ENCODE peak calls at places on chromosomes 13 and 19, in five cellular contexts. One of them, this sample, is unnamed. For H3K4me1, the result is how much of the 10 kb centered on the place peaks cover.

GRCh38 chr19:14174883-14175282 is 31.1 kb downstream of the ADGRL1 start:
- DNase-seq in thoracic aorta: no peak
- DNase-seq in psoas muscle: no peak
- DNase-seq in tibial artery: no peak
- DNase-seq in heart right ventricle: no peak
- DNase-seq in this sample: no peak

GRCh38 chr19:48737360-48737998 is 2.9 kb downstream of the RASIP1 start:
- DNase-seq in thoracic aorta: no peak
- DNase-seq in psoas muscle: no peak
- DNase-seq in tibial artery: no peak
- DNase-seq in heart right ventricle: no peak
- DNase-seq in this sample: no peak

GRCh38 chr13:110391273-110391672 is 84.2 kb downstream of the COL4A2 start:
- DNase-seq in thoracic aorta: no peak
- DNase-seq in psoas muscle: no peak
- DNase-seq in tibial artery: no peak
- DNase-seq in heart right ventricle: no peak
- DNase-seq in this sample: no peak

GRCh38 chr13:83798731-83799130 is 83.5 kb downstream of the SLITRK1 start:
- DNase-seq in thoracic aorta: no peak
- DNase-seq in psoas muscle: no peak
- DNase-seq in tibial artery: no peak
- DNase-seq in heart right ventricle: no peak
- DNase-seq in this sample: no peak

GRCh38 chr19:13965377-13965896 is 13.1 kb downstream of the DCAF15 start:
- DNase-seq in thoracic aorta: no peak
- DNase-seq in psoas muscle: no peak
- DNase-seq in tibial artery: no peak
- DNase-seq in heart right ventricle: no peak
- DNase-seq in this sample: no peak

GRCh38 chr13:35876601-35877000 is 254.6 kb downstream of the DCLK1 start:
- DNase-seq in thoracic aorta: no peak
- DNase-seq in psoas muscle: no peak
- DNase-seq in tibial artery: no peak
- DNase-seq in heart right ventricle: no peak
- DNase-seq in this sample: no peak

GRCh38 chr19:3098141-3098514 is 4.0 kb downstream of the GNA11 start:
- DNase-seq in thoracic aorta: no peak
- DNase-seq in psoas muscle: peak
- DNase-seq in tibial artery: no peak
- DNase-seq in heart right ventricle: peak
- DNase-seq in this sample: no peak

GRCh38 chr13:72839831-72840426 is 58.0 kb downstream of the PIBF1 start:
- DNase-seq in thoracic aorta: no peak
- DNase-seq in psoas muscle: peak
- DNase-seq in tibial artery: no peak
- DNase-seq in heart right ventricle: no peak
- DNase-seq in this sample: no peak

GRCh38 chr13:42155251-42155650 is 106.8 kb downstream of the DGKH start:
- DNase-seq in thoracic aorta: no peak
- DNase-seq in psoas muscle: no peak
- DNase-seq in tibial artery: no peak
- DNase-seq in heart right ventricle: no peak
- DNase-seq in this sample: no peak

GRCh38 chr19:44626067-44626624 is 12.8 kb downstream of the IGSF23 start:
- DNase-seq in thoracic aorta: no peak
- DNase-seq in psoas muscle: no peak
- DNase-seq in tibial artery: no peak
- DNase-seq in heart right ventricle: no peak
- DNase-seq in this sample: no peak

GRCh38 chr13:49376121-49376520 is 67.7 kb downstream of the CAB39L start:
- DNase-seq in thoracic aorta: no peak
- DNase-seq in psoas muscle: no peak
- DNase-seq in tibial artery: no peak
- DNase-seq in heart right ventricle: no peak
- DNase-seq in this sample: no peak

GRCh38 chr13:113061796-113062425 is 43.7 kb upstream of the F7 start:
- DNase-seq in thoracic aorta: no peak
- DNase-seq in psoas muscle: peak
- DNase-seq in tibial artery: no peak
- DNase-seq in heart right ventricle: no peak
- DNase-seq in this sample: no peak

GRCh38 chr13:64925284-64925683 is 2304.9 kb downstream of the PCDH9 start:
- DNase-seq in thoracic aorta: no peak
- DNase-seq in psoas muscle: no peak
- DNase-seq in tibial artery: no peak
- DNase-seq in heart right ventricle: no peak
- DNase-seq in this sample: no peak

GRCh38 chr19:18044825-18045304 is 36.9 kb downstream of the ARRDC2 start:
- DNase-seq in thoracic aorta: no peak
- DNase-seq in psoas muscle: peak
- DNase-seq in tibial artery: peak
- DNase-seq in heart right ventricle: peak
- DNase-seq in this sample: peak

GRCh38 chr13:75305057-75305456 is 176.9 kb downstream of the TBC1D4 start:
- DNase-seq in thoracic aorta: no peak
- DNase-seq in psoas muscle: no peak
- DNase-seq in tibial artery: no peak
- DNase-seq in heart right ventricle: no peak
- DNase-seq in this sample: no peak

GRCh38 chr19:18854982-18855381 is 23.2 kb downstream of the UPF1 start:
- DNase-seq in thoracic aorta: no peak
- DNase-seq in psoas muscle: no peak
- DNase-seq in tibial artery: no peak
- DNase-seq in heart right ventricle: no peak
- DNase-seq in this sample: no peak

GRCh38 chr13:39776439-39776838 is 121.0 kb downstream of the COG6 start:
- DNase-seq in thoracic aorta: no peak
- DNase-seq in psoas muscle: no peak
- DNase-seq in tibial artery: no peak
- DNase-seq in heart right ventricle: no peak
- DNase-seq in this sample: no peak

GRCh38 chr19:449916-450315 is 10.9 kb downstream of the SHC2 start:
- DNase-seq in thoracic aorta: no peak
- DNase-seq in psoas muscle: no peak
- DNase-seq in tibial artery: no peak
- DNase-seq in heart right ventricle: no peak
- DNase-seq in this sample: no peak

GRCh38 chr19:46471116-46471733 is at the start of gene PNMA8A:
- DNase-seq in thoracic aorta: peak
- DNase-seq in psoas muscle: peak
- DNase-seq in tibial artery: peak
- DNase-seq in heart right ventricle: peak
- DNase-seq in this sample: peak

GRCh38 chr19:18306209-18306902 is 16.5 kb downstream of the LSM4 start:
- DNase-seq in thoracic aorta: no peak
- DNase-seq in psoas muscle: no peak
- DNase-seq in tibial artery: no peak
- DNase-seq in heart right ventricle: no peak
- DNase-seq in this sample: no peak

GRCh38 chr19:57241181-57241580 is 749 bp downstream of the ZNF805 start:
- DNase-seq in thoracic aorta: no peak
- DNase-seq in psoas muscle: no peak
- DNase-seq in tibial artery: no peak
- DNase-seq in heart right ventricle: no peak
- DNase-seq in this sample: peak

GRCh38 chr19:57720878-57721277 is 6.5 kb downstream of the ZNF671 start:
- DNase-seq in thoracic aorta: no peak
- DNase-seq in psoas muscle: no peak
- DNase-seq in tibial artery: no peak
- DNase-seq in heart right ventricle: no peak
- DNase-seq in this sample: no peak

GRCh38 chr19:20928371-20928770 is 5.3 kb downstream of the ZNF85 start:
- DNase-seq in thoracic aorta: no peak
- DNase-seq in psoas muscle: no peak
- DNase-seq in tibial artery: no peak
- DNase-seq in heart right ventricle: no peak
- DNase-seq in this sample: no peak

GRCh38 chr13:27372896-27373295 is 51.5 kb upstream of the GTF3A start:
- DNase-seq in thoracic aorta: no peak
- DNase-seq in psoas muscle: no peak
- DNase-seq in tibial artery: no peak
- DNase-seq in heart right ventricle: no peak
- DNase-seq in this sample: no peak
- TF ChIP-seq CTCF in thoracic aorta: no peak
- TF ChIP-seq CTCF in psoas muscle: no peak
- TF ChIP-seq CTCF in tibial artery: no peak
- TF ChIP-seq CTCF in heart right ventricle: no peak
- TF ChIP-seq CTCF in this sample: no peak

GRCh38 chr13:46012404-46012803 is 40.1 kb downstream of the ZC3H13 start:
- DNase-seq in thoracic aorta: no peak
- DNase-seq in psoas muscle: no peak
- DNase-seq in tibial artery: no peak
- DNase-seq in heart right ventricle: no peak
- DNase-seq in this sample: no peak
- H3K4me1 ChIP-seq in thoracic aorta: under half
- H3K4me1 ChIP-seq in psoas muscle: under half
- H3K4me1 ChIP-seq in tibial artery: under half
- H3K4me1 ChIP-seq in heart right ventricle: under half
- H3K4me1 ChIP-seq in this sample: under half

GRCh38 chr19:55546822-55547614 is 1.7 kb upstream of the SBK3 start:
- DNase-seq in thoracic aorta: peak
- DNase-seq in psoas muscle: peak
- DNase-seq in tibial artery: peak
- DNase-seq in heart right ventricle: peak
- DNase-seq in this sample: peak
- H3K27ac ChIP-seq in thoracic aorta: no peak
- H3K27ac ChIP-seq in psoas muscle: peak
- H3K27ac ChIP-seq in tibial artery: peak
- H3K27ac ChIP-seq in heart right ventricle: peak
- H3K27ac ChIP-seq in this sample: peak

GRCh38 chr13:98033277-98034247 is 80.1 kb downstream of the IPO5 start:
- DNase-seq in thoracic aorta: no peak
- DNase-seq in psoas muscle: no peak
- DNase-seq in tibial artery: no peak
- DNase-seq in heart right ventricle: no peak
- DNase-seq in this sample: no peak
- TF ChIP-seq CTCF in thoracic aorta: no peak
- TF ChIP-seq CTCF in psoas muscle: no peak
- TF ChIP-seq CTCF in tibial artery: peak
- TF ChIP-seq CTCF in heart right ventricle: peak
- TF ChIP-seq CTCF in this sample: no peak

DNA sequence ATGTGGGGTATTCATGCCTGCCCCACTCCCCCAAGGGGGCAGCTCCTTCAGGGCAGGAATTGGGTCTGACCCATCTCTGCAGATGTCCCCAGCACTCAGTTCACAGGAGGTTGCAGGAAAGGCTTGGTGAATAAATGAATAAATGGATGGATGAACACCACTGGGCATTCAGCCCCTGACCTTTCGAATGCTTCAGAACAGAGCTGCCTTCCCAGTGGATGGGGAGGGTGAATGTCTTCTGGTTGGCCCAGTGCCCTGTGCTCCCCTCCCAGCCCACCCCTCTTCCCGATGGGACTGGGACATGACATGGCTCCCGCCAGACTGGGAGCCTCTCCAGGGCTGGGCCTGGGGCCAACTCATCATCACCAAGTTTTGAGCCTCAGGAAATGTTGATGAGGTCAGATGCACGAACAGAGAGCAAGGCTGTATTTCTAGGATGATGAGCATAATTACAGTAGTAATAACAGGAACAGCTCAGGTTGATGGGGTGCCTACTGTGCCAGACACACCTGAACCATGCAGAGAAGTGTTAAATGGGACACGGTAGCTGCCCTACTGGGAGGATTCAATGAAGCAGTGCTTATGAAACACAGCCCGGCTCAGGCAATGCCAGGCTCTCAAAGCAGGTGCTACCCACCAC is 25.7 kb downstream of the VRK3 start:
- DNase-seq in thoracic aorta: no peak
- DNase-seq in psoas muscle: no peak
- DNase-seq in tibial artery: no peak
- DNase-seq in heart right ventricle: no peak
- DNase-seq in this sample: no peak
- H3K4me1 ChIP-seq in thoracic aorta: under half
- H3K4me1 ChIP-seq in psoas muscle: under half
- H3K4me1 ChIP-seq in tibial artery: under half
- H3K4me1 ChIP-seq in heart right ventricle: under half
- H3K4me1 ChIP-seq in this sample: under half

DNA sequence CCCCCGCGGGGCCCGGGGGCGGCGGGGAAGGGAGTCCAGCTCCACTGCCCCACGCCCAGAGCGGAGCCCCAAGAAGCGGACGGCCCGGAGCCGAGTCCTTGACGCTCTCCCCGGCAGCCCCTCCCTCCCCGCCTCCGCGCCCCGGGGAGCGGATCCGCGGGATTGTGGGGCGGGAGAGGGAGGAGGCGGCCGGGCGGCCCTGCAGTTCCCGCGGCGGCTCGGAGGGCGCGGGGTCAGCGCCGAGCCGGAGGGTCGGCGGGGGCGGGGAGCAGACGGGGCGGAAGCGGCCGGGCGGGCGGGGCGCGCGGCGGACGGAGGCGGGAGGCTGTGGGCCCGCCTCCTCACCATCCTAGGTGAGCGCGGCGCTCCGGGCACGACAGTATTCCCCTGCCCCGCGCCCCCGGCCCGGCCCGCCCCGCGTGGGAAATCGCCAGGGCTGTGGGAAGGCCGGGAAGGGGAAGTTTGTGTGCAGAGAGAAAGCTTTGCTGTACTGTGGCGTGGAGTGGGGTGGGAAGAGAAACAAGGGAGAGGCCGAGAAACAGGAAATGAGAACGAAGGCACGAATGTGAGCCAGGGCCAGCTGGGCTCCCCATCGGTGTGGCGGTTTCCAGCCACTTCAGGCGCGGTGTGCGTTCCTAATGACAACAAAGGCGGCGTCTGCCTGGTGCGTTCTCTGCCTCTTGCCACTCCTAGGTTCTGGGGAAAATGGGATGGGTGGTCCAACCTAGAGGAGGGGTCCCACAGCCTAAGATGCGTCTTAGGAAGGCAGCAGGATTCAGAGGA is 1.3 kb upstream of the KLF12 start:
- DNase-seq in thoracic aorta: peak
- DNase-seq in psoas muscle: peak
- DNase-seq in tibial artery: peak
- DNase-seq in heart right ventricle: peak
- DNase-seq in this sample: peak
- H3K27ac ChIP-seq in thoracic aorta: peak
- H3K27ac ChIP-seq in psoas muscle: peak
- H3K27ac ChIP-seq in tibial artery: peak
- H3K27ac ChIP-seq in heart right ventricle: peak
- H3K27ac ChIP-seq in this sample: peak